ENCODE peak calls at places on chromosomes 13 and 19, in eight cellular contexts. One of them, this sample, is unnamed.

GRCh38 chr19:14432817-14433453 is at the start of gene PKN1:
- DNase-seq in H4: no peak
- DNase-seq in activated T-cell treated with anti-CD3 and anti-CD28 coated beads for 1 hour: peak; percentile 43
- DNase-seq in ELF-1: no peak
- DNase-seq in activated naive CD8-positive, alpha-beta T cell treated with anti-CD3 and anti-CD28 coated beads for 36 hours: peak; percentile 74
- DNase-seq in frontal cortex: peak; percentile 90
- DNase-seq in neuronal stem cell: peak; percentile 67
- DNase-seq in WTC11: peak; percentile 72
- DNase-seq in this sample: peak; percentile 67

GRCh38 chr13:30299746-30300145 is 7.6 kb downstream of the KATNAL1 start:
- DNase-seq in H4: no peak
- DNase-seq in activated T-cell treated with anti-CD3 and anti-CD28 coated beads for 1 hour: no peak
- DNase-seq in ELF-1: no peak
- DNase-seq in activated naive CD8-positive, alpha-beta T cell treated with anti-CD3 and anti-CD28 coated beads for 36 hours: no peak
- DNase-seq in frontal cortex: no peak
- DNase-seq in neuronal stem cell: no peak
- DNase-seq in WTC11: no peak
- DNase-seq in this sample: no peak

GRCh38 chr13:114161644-114162532 is 17.2 kb upstream of the CFAP97D2 start:
- DNase-seq in H4: no peak
- DNase-seq in activated T-cell treated with anti-CD3 and anti-CD28 coated beads for 1 hour: no peak
- DNase-seq in ELF-1: peak; percentile 43
- DNase-seq in activated naive CD8-positive, alpha-beta T cell treated with anti-CD3 and anti-CD28 coated beads for 36 hours: no peak
- DNase-seq in frontal cortex: no peak
- DNase-seq in neuronal stem cell: no peak
- DNase-seq in WTC11: no peak
- DNase-seq in this sample: no peak

GRCh38 chr13:112895521-112896465 is 73.2 kb upstream of the MCF2L start:
- DNase-seq in H4: no peak
- DNase-seq in activated T-cell treated with anti-CD3 and anti-CD28 coated beads for 1 hour: no peak
- DNase-seq in ELF-1: no peak
- DNase-seq in activated naive CD8-positive, alpha-beta T cell treated with anti-CD3 and anti-CD28 coated beads for 36 hours: no peak
- DNase-seq in frontal cortex: no peak
- DNase-seq in neuronal stem cell: no peak
- DNase-seq in WTC11: no peak
- DNase-seq in this sample: no peak

GRCh38 chr13:109593230-109593629 is 193.2 kb downstream of the IRS2 start:
- DNase-seq in H4: no peak
- DNase-seq in activated T-cell treated with anti-CD3 and anti-CD28 coated beads for 1 hour: no peak
- DNase-seq in ELF-1: no peak
- DNase-seq in activated naive CD8-positive, alpha-beta T cell treated with anti-CD3 and anti-CD28 coated beads for 36 hours: no peak
- DNase-seq in frontal cortex: no peak
- DNase-seq in neuronal stem cell: no peak
- DNase-seq in WTC11: no peak
- DNase-seq in this sample: no peak

GRCh38 chr13:26219726-26220125 is 2.4 kb downstream of the RNF6 start:
- DNase-seq in H4: no peak
- DNase-seq in activated T-cell treated with anti-CD3 and anti-CD28 coated beads for 1 hour: no peak
- DNase-seq in ELF-1: no peak
- DNase-seq in activated naive CD8-positive, alpha-beta T cell treated with anti-CD3 and anti-CD28 coated beads for 36 hours: no peak
- DNase-seq in frontal cortex: no peak
- DNase-seq in neuronal stem cell: no peak
- DNase-seq in WTC11: no peak
- DNase-seq in this sample: no peak

GRCh38 chr19:3499738-3500428 is 591 bp downstream of the DOHH start:
- DNase-seq in H4: no peak
- DNase-seq in activated T-cell treated with anti-CD3 and anti-CD28 coated beads for 1 hour: no peak
- DNase-seq in ELF-1: no peak
- DNase-seq in activated naive CD8-positive, alpha-beta T cell treated with anti-CD3 and anti-CD28 coated beads for 36 hours: no peak
- DNase-seq in frontal cortex: no peak
- DNase-seq in neuronal stem cell: no peak
- DNase-seq in WTC11: no peak
- DNase-seq in this sample: no peak

GRCh38 chr13:42814868-42815267 is 33.5 kb downstream of the FAM216B start:
- DNase-seq in H4: peak; percentile 38
- DNase-seq in activated T-cell treated with anti-CD3 and anti-CD28 coated beads for 1 hour: no peak
- DNase-seq in ELF-1: no peak
- DNase-seq in activated naive CD8-positive, alpha-beta T cell treated with anti-CD3 and anti-CD28 coated beads for 36 hours: no peak
- DNase-seq in frontal cortex: no peak
- DNase-seq in neuronal stem cell: no peak
- DNase-seq in WTC11: no peak
- DNase-seq in this sample: no peak

GRCh38 chr13:22618002-22618401 is 562.8 kb upstream of the SGCG start:
- DNase-seq in H4: no peak
- DNase-seq in activated T-cell treated with anti-CD3 and anti-CD28 coated beads for 1 hour: no peak
- DNase-seq in ELF-1: no peak
- DNase-seq in activated naive CD8-positive, alpha-beta T cell treated with anti-CD3 and anti-CD28 coated beads for 36 hours: no peak
- DNase-seq in frontal cortex: no peak
- DNase-seq in neuronal stem cell: no peak
- DNase-seq in WTC11: no peak
- DNase-seq in this sample: no peak

GRCh38 chr13:48518083-48518482 is 14.8 kb downstream of the RCBTB2 start:
- DNase-seq in H4: no peak
- DNase-seq in activated T-cell treated with anti-CD3 and anti-CD28 coated beads for 1 hour: no peak
- DNase-seq in ELF-1: no peak
- DNase-seq in activated naive CD8-positive, alpha-beta T cell treated with anti-CD3 and anti-CD28 coated beads for 36 hours: no peak
- DNase-seq in frontal cortex: no peak
- DNase-seq in neuronal stem cell: no peak
- DNase-seq in WTC11: no peak
- DNase-seq in this sample: no peak